ENCODE peak calls at places on chromosomes 7 and 10, in ten cellular contexts. One of them, this sample, is unnamed.

GRCh38 chr10:104735469-104735868 is 94.4 kb downstream of the SORCS3 start:
- DNase-seq in lower lobe of right lung: no peak
- DNase-seq in WERI-Rb-1: no peak
- DNase-seq in RWPE1: no peak
- DNase-seq in T-helper 9 cell: no peak
- DNase-seq in HEK293T: no peak
- DNase-seq in astrocyte: no peak
- DNase-seq in activated CD8-positive, alpha-beta memory T cell treated with anti-CD3 and anti-CD28 coated beads, Interleukin-2, amount 10 ng/mL, durations not matched to agents 7 days and 5 days: no peak
- DNase-seq in activated T-helper 1 cell treated with anti-CD3 and anti-CD28 coated beads, Interleukin-12 subunit alpha, Interleukin-12 subunit beta, Interleukin-2, Interleukin-4 antibody, amounts not matched to agents 30 ng/mL and 10 ng/mL and 1 ng/mL, durations not matched to agents 14 hours and 24 hours and 36 hours: no peak
- DNase-seq in sigmoid colon: no peak
- DNase-seq in this sample: no peak

GRCh38 chr7:134701272-134701671 is 54.6 kb downstream of the BPGM start:
- DNase-seq in HEK293T: peak
- DNase-seq in lower lobe of right lung: no peak
- DNase-seq in T-helper 9 cell: no peak
- DNase-seq in activated CD8-positive, alpha-beta memory T cell treated with anti-CD3 and anti-CD28 coated beads, Interleukin-2, amount 10 ng/mL, durations not matched to agents 7 days and 5 days: no peak
- DNase-seq in sigmoid colon: no peak
- DNase-seq in RWPE1: no peak
- DNase-seq in WERI-Rb-1: no peak
- DNase-seq in astrocyte: no peak
- DNase-seq in activated T-helper 1 cell treated with anti-CD3 and anti-CD28 coated beads, Interleukin-12 subunit alpha, Interleukin-12 subunit beta, Interleukin-2, Interleukin-4 antibody, amounts not matched to agents 30 ng/mL and 10 ng/mL and 1 ng/mL, durations not matched to agents 14 hours and 24 hours and 36 hours: no peak
- DNase-seq in this sample: peak

GRCh38 chr7:157021893-157022680 is 11.6 kb upstream of the MNX1 start:
- DNase-seq in sigmoid colon: no peak
- DNase-seq in activated T-helper 1 cell treated with anti-CD3 and anti-CD28 coated beads, Interleukin-12 subunit alpha, Interleukin-12 subunit beta, Interleukin-2, Interleukin-4 antibody, amounts not matched to agents 30 ng/mL and 10 ng/mL and 1 ng/mL, durations not matched to agents 14 hours and 24 hours and 36 hours: no peak
- DNase-seq in lower lobe of right lung: no peak
- DNase-seq in WERI-Rb-1: no peak
- DNase-seq in T-helper 9 cell: no peak
- DNase-seq in astrocyte: no peak
- DNase-seq in activated CD8-positive, alpha-beta memory T cell treated with anti-CD3 and anti-CD28 coated beads, Interleukin-2, amount 10 ng/mL, durations not matched to agents 7 days and 5 days: no peak
- DNase-seq in HEK293T: no peak
- DNase-seq in RWPE1: no peak
- DNase-seq in this sample: no peak

GRCh38 chr7:102849538-102849937 is 63.3 kb upstream of the LRRC17 start:
- DNase-seq in activated CD8-positive, alpha-beta memory T cell treated with anti-CD3 and anti-CD28 coated beads, Interleukin-2, amount 10 ng/mL, durations not matched to agents 7 days and 5 days: no peak
- DNase-seq in WERI-Rb-1: no peak
- DNase-seq in sigmoid colon: no peak
- DNase-seq in T-helper 9 cell: no peak
- DNase-seq in lower lobe of right lung: no peak
- DNase-seq in astrocyte: no peak
- DNase-seq in activated T-helper 1 cell treated with anti-CD3 and anti-CD28 coated beads, Interleukin-12 subunit alpha, Interleukin-12 subunit beta, Interleukin-2, Interleukin-4 antibody, amounts not matched to agents 30 ng/mL and 10 ng/mL and 1 ng/mL, durations not matched to agents 14 hours and 24 hours and 36 hours: no peak
- DNase-seq in HEK293T: no peak
- DNase-seq in RWPE1: no peak
- DNase-seq in this sample: no peak

GRCh38 chr7:50707607-50708006 is 75.1 kb downstream of the GRB10 start:
- DNase-seq in lower lobe of right lung: no peak
- DNase-seq in sigmoid colon: no peak
- DNase-seq in HEK293T: no peak
- DNase-seq in activated T-helper 1 cell treated with anti-CD3 and anti-CD28 coated beads, Interleukin-12 subunit alpha, Interleukin-12 subunit beta, Interleukin-2, Interleukin-4 antibody, amounts not matched to agents 30 ng/mL and 10 ng/mL and 1 ng/mL, durations not matched to agents 14 hours and 24 hours and 36 hours: no peak
- DNase-seq in T-helper 9 cell: no peak
- DNase-seq in RWPE1: no peak
- DNase-seq in astrocyte: no peak
- DNase-seq in WERI-Rb-1: no peak
- DNase-seq in activated CD8-positive, alpha-beta memory T cell treated with anti-CD3 and anti-CD28 coated beads, Interleukin-2, amount 10 ng/mL, durations not matched to agents 7 days and 5 days: no peak
- DNase-seq in this sample: no peak

GRCh38 chr7:101094376-101094775 is 9.1 kb downstream of the TRIM56 start:
- DNase-seq in activated CD8-positive, alpha-beta memory T cell treated with anti-CD3 and anti-CD28 coated beads, Interleukin-2, amount 10 ng/mL, durations not matched to agents 7 days and 5 days: no peak
- DNase-seq in activated T-helper 1 cell treated with anti-CD3 and anti-CD28 coated beads, Interleukin-12 subunit alpha, Interleukin-12 subunit beta, Interleukin-2, Interleukin-4 antibody, amounts not matched to agents 30 ng/mL and 10 ng/mL and 1 ng/mL, durations not matched to agents 14 hours and 24 hours and 36 hours: no peak
- DNase-seq in sigmoid colon: no peak
- DNase-seq in astrocyte: no peak
- DNase-seq in lower lobe of right lung: no peak
- DNase-seq in RWPE1: no peak
- DNase-seq in T-helper 9 cell: no peak
- DNase-seq in WERI-Rb-1: no peak
- DNase-seq in HEK293T: no peak
- DNase-seq in this sample: no peak

GRCh38 chr10:30701471-30702173 is 72.1 kb upstream of the LYZL2 start:
- DNase-seq in sigmoid colon: no peak
- DNase-seq in activated T-helper 1 cell treated with anti-CD3 and anti-CD28 coated beads, Interleukin-12 subunit alpha, Interleukin-12 subunit beta, Interleukin-2, Interleukin-4 antibody, amounts not matched to agents 30 ng/mL and 10 ng/mL and 1 ng/mL, durations not matched to agents 14 hours and 24 hours and 36 hours: peak
- DNase-seq in RWPE1: no peak
- DNase-seq in T-helper 9 cell: peak
- DNase-seq in WERI-Rb-1: peak
- DNase-seq in activated CD8-positive, alpha-beta memory T cell treated with anti-CD3 and anti-CD28 coated beads, Interleukin-2, amount 10 ng/mL, durations not matched to agents 7 days and 5 days: peak
- DNase-seq in HEK293T: no peak
- DNase-seq in astrocyte: peak
- DNase-seq in lower lobe of right lung: no peak
- DNase-seq in this sample: peak

GRCh38 chr7:41383596-41383995 is 319.3 kb downstream of the INHBA start:
- DNase-seq in astrocyte: peak
- DNase-seq in WERI-Rb-1: no peak
- DNase-seq in HEK293T: no peak
- DNase-seq in lower lobe of right lung: no peak
- DNase-seq in activated CD8-positive, alpha-beta memory T cell treated with anti-CD3 and anti-CD28 coated beads, Interleukin-2, amount 10 ng/mL, durations not matched to agents 7 days and 5 days: no peak
- DNase-seq in T-helper 9 cell: no peak
- DNase-seq in sigmoid colon: no peak
- DNase-seq in RWPE1: no peak
- DNase-seq in activated T-helper 1 cell treated with anti-CD3 and anti-CD28 coated beads, Interleukin-12 subunit alpha, Interleukin-12 subunit beta, Interleukin-2, Interleukin-4 antibody, amounts not matched to agents 30 ng/mL and 10 ng/mL and 1 ng/mL, durations not matched to agents 14 hours and 24 hours and 36 hours: no peak
- DNase-seq in this sample: no peak

GRCh38 chr7:55496906-55497305 is 75.4 kb downstream of the VOPP1 start:
- DNase-seq in activated T-helper 1 cell treated with anti-CD3 and anti-CD28 coated beads, Interleukin-12 subunit alpha, Interleukin-12 subunit beta, Interleukin-2, Interleukin-4 antibody, amounts not matched to agents 30 ng/mL and 10 ng/mL and 1 ng/mL, durations not matched to agents 14 hours and 24 hours and 36 hours: no peak
- DNase-seq in HEK293T: no peak
- DNase-seq in sigmoid colon: no peak
- DNase-seq in WERI-Rb-1: no peak
- DNase-seq in astrocyte: no peak
- DNase-seq in T-helper 9 cell: no peak
- DNase-seq in lower lobe of right lung: no peak
- DNase-seq in RWPE1: no peak
- DNase-seq in activated CD8-positive, alpha-beta memory T cell treated with anti-CD3 and anti-CD28 coated beads, Interleukin-2, amount 10 ng/mL, durations not matched to agents 7 days and 5 days: no peak
- DNase-seq in this sample: no peak

GRCh38 chr7:39732837-39733804 is 109.7 kb downstream of the RALA start:
- DNase-seq in activated T-helper 1 cell treated with anti-CD3 and anti-CD28 coated beads, Interleukin-12 subunit alpha, Interleukin-12 subunit beta, Interleukin-2, Interleukin-4 antibody, amounts not matched to agents 30 ng/mL and 10 ng/mL and 1 ng/mL, durations not matched to agents 14 hours and 24 hours and 36 hours: peak
- DNase-seq in sigmoid colon: peak
- DNase-seq in WERI-Rb-1: peak
- DNase-seq in HEK293T: peak
- DNase-seq in astrocyte: peak
- DNase-seq in T-helper 9 cell: peak
- DNase-seq in RWPE1: peak
- DNase-seq in activated CD8-positive, alpha-beta memory T cell treated with anti-CD3 and anti-CD28 coated beads, Interleukin-2, amount 10 ng/mL, durations not matched to agents 7 days and 5 days: peak
- DNase-seq in lower lobe of right lung: peak
- DNase-seq in this sample: peak

GRCh38 chr10:110171032-110171431 is 36.4 kb upstream of the MXI1 start:
- DNase-seq in T-helper 9 cell: no peak
- DNase-seq in activated T-helper 1 cell treated with anti-CD3 and anti-CD28 coated beads, Interleukin-12 subunit alpha, Interleukin-12 subunit beta, Interleukin-2, Interleukin-4 antibody, amounts not matched to agents 30 ng/mL and 10 ng/mL and 1 ng/mL, durations not matched to agents 14 hours and 24 hours and 36 hours: no peak
- DNase-seq in activated CD8-positive, alpha-beta memory T cell treated with anti-CD3 and anti-CD28 coated beads, Interleukin-2, amount 10 ng/mL, durations not matched to agents 7 days and 5 days: peak
- DNase-seq in sigmoid colon: no peak
- DNase-seq in lower lobe of right lung: no peak
- DNase-seq in WERI-Rb-1: no peak
- DNase-seq in HEK293T: no peak
- DNase-seq in astrocyte: no peak
- DNase-seq in RWPE1: peak
- DNase-seq in this sample: no peak

GRCh38 chr10:88800152-88801125 is 2.1 kb upstream of the LIPM start:
- DNase-seq in astrocyte: peak
- DNase-seq in activated CD8-positive, alpha-beta memory T cell treated with anti-CD3 and anti-CD28 coated beads, Interleukin-2, amount 10 ng/mL, durations not matched to agents 7 days and 5 days: peak
- DNase-seq in HEK293T: no peak
- DNase-seq in lower lobe of right lung: no peak
- DNase-seq in activated T-helper 1 cell treated with anti-CD3 and anti-CD28 coated beads, Interleukin-12 subunit alpha, Interleukin-12 subunit beta, Interleukin-2, Interleukin-4 antibody, amounts not matched to agents 30 ng/mL and 10 ng/mL and 1 ng/mL, durations not matched to agents 14 hours and 24 hours and 36 hours: no peak
- DNase-seq in WERI-Rb-1: no peak
- DNase-seq in T-helper 9 cell: no peak
- DNase-seq in RWPE1: peak
- DNase-seq in sigmoid colon: no peak
- DNase-seq in this sample: peak

GRCh38 chr7:14104861-14105260 is 115.4 kb upstream of the ETV1 start:
- DNase-seq in sigmoid colon: no peak
- DNase-seq in HEK293T: no peak
- DNase-seq in RWPE1: no peak
- DNase-seq in lower lobe of right lung: no peak
- DNase-seq in activated CD8-positive, alpha-beta memory T cell treated with anti-CD3 and anti-CD28 coated beads, Interleukin-2, amount 10 ng/mL, durations not matched to agents 7 days and 5 days: no peak
- DNase-seq in activated T-helper 1 cell treated with anti-CD3 and anti-CD28 coated beads, Interleukin-12 subunit alpha, Interleukin-12 subunit beta, Interleukin-2, Interleukin-4 antibody, amounts not matched to agents 30 ng/mL and 10 ng/mL and 1 ng/mL, durations not matched to agents 14 hours and 24 hours and 36 hours: no peak
- DNase-seq in astrocyte: no peak
- DNase-seq in WERI-Rb-1: no peak
- DNase-seq in T-helper 9 cell: no peak
- DNase-seq in this sample: no peak

GRCh38 chr7:102830206-102830605 is 81.4 kb downstream of the FAM185A start:
- DNase-seq in astrocyte: no peak
- DNase-seq in activated T-helper 1 cell treated with anti-CD3 and anti-CD28 coated beads, Interleukin-12 subunit alpha, Interleukin-12 subunit beta, Interleukin-2, Interleukin-4 antibody, amounts not matched to agents 30 ng/mL and 10 ng/mL and 1 ng/mL, durations not matched to agents 14 hours and 24 hours and 36 hours: no peak
- DNase-seq in lower lobe of right lung: no peak
- DNase-seq in activated CD8-positive, alpha-beta memory T cell treated with anti-CD3 and anti-CD28 coated beads, Interleukin-2, amount 10 ng/mL, durations not matched to agents 7 days and 5 days: no peak
- DNase-seq in WERI-Rb-1: no peak
- DNase-seq in RWPE1: no peak
- DNase-seq in sigmoid colon: no peak
- DNase-seq in HEK293T: no peak
- DNase-seq in T-helper 9 cell: no peak
- DNase-seq in this sample: no peak

GRCh38 chr10:21402606-21403083 is 122.8 kb downstream of the SKIDA1 start:
- DNase-seq in activated T-helper 1 cell treated with anti-CD3 and anti-CD28 coated beads, Interleukin-12 subunit alpha, Interleukin-12 subunit beta, Interleukin-2, Interleukin-4 antibody, amounts not matched to agents 30 ng/mL and 10 ng/mL and 1 ng/mL, durations not matched to agents 14 hours and 24 hours and 36 hours: no peak
- DNase-seq in astrocyte: peak
- DNase-seq in WERI-Rb-1: no peak
- DNase-seq in T-helper 9 cell: no peak
- DNase-seq in sigmoid colon: no peak
- DNase-seq in HEK293T: no peak
- DNase-seq in activated CD8-positive, alpha-beta memory T cell treated with anti-CD3 and anti-CD28 coated beads, Interleukin-2, amount 10 ng/mL, durations not matched to agents 7 days and 5 days: no peak
- DNase-seq in RWPE1: no peak
- DNase-seq in lower lobe of right lung: no peak
- DNase-seq in this sample: peak

GRCh38 chr7:17041324-17041723 is 159.5 kb upstream of the AGR3 start:
- DNase-seq in T-helper 9 cell: no peak
- DNase-seq in activated T-helper 1 cell treated with anti-CD3 and anti-CD28 coated beads, Interleukin-12 subunit alpha, Interleukin-12 subunit beta, Interleukin-2, Interleukin-4 antibody, amounts not matched to agents 30 ng/mL and 10 ng/mL and 1 ng/mL, durations not matched to agents 14 hours and 24 hours and 36 hours: no peak
- DNase-seq in WERI-Rb-1: no peak
- DNase-seq in RWPE1: peak
- DNase-seq in activated CD8-positive, alpha-beta memory T cell treated with anti-CD3 and anti-CD28 coated beads, Interleukin-2, amount 10 ng/mL, durations not matched to agents 7 days and 5 days: no peak
- DNase-seq in sigmoid colon: no peak
- DNase-seq in HEK293T: no peak
- DNase-seq in astrocyte: peak
- DNase-seq in lower lobe of right lung: no peak
- DNase-seq in this sample: peak

GRCh38 chr10:80443531-80443974 is 10.6 kb upstream of the TSPAN14 start:
- DNase-seq in HEK293T: no peak
- DNase-seq in sigmoid colon: no peak
- DNase-seq in activated CD8-positive, alpha-beta memory T cell treated with anti-CD3 and anti-CD28 coated beads, Interleukin-2, amount 10 ng/mL, durations not matched to agents 7 days and 5 days: peak
- DNase-seq in RWPE1: no peak
- DNase-seq in T-helper 9 cell: no peak
- DNase-seq in lower lobe of right lung: no peak
- DNase-seq in astrocyte: no peak
- DNase-seq in activated T-helper 1 cell treated with anti-CD3 and anti-CD28 coated beads, Interleukin-12 subunit alpha, Interleukin-12 subunit beta, Interleukin-2, Interleukin-4 antibody, amounts not matched to agents 30 ng/mL and 10 ng/mL and 1 ng/mL, durations not matched to agents 14 hours and 24 hours and 36 hours: no peak
- DNase-seq in WERI-Rb-1: peak
- DNase-seq in this sample: peak

GRCh38 chr7:33882040-33882800 is 23.1 kb upstream of the BMPER start:
- DNase-seq in astrocyte: peak
- DNase-seq in T-helper 9 cell: no peak
- DNase-seq in HEK293T: no peak
- DNase-seq in sigmoid colon: peak
- DNase-seq in WERI-Rb-1: no peak
- DNase-seq in activated CD8-positive, alpha-beta memory T cell treated with anti-CD3 and anti-CD28 coated beads, Interleukin-2, amount 10 ng/mL, durations not matched to agents 7 days and 5 days: no peak
- DNase-seq in lower lobe of right lung: no peak
- DNase-seq in activated T-helper 1 cell treated with anti-CD3 and anti-CD28 coated beads, Interleukin-12 subunit alpha, Interleukin-12 subunit beta, Interleukin-2, Interleukin-4 antibody, amounts not matched to agents 30 ng/mL and 10 ng/mL and 1 ng/mL, durations not matched to agents 14 hours and 24 hours and 36 hours: no peak
- DNase-seq in RWPE1: no peak
- DNase-seq in this sample: no peak

This sample was measured in A172.